ENCODE peak calls at places on chromosomes 13 and 19, in eight cellular contexts. V, X, Z, W, A, F, G and R are unnamed samples.

GRCh38 chr19:18502633-18503294 is 19.1 kb downstream of the ELL start:
- DNase-seq in X (no peak), F (no peak), W (no peak), Z (no peak), G (no peak), V (no peak), A (peak), R (no peak)

GRCh38 chr13:25169356-25169755 is 2.7 kb downstream of the AMER2 start:
- DNase-seq in W (no peak), V (no peak), A (no peak), F (no peak), X (no peak), G (no peak), Z (no peak), R (no peak)

GRCh38 chr13:99774644-99775043 is 196.9 kb downstream of the ZIC5 start:
- DNase-seq in W (no peak), G (no peak), X (no peak), A (no peak), V (no peak), F (no peak), Z (no peak), R (no peak)

GRCh38 chr19:17235618-17236413 is 9.8 kb downstream of the OCEL1 start:
- DNase-seq in A (peak), W (no peak), V (peak), X (no peak), G (peak), Z (no peak), F (peak), R (peak)

GRCh38 chr19:38815059-38816001 is 2.6 kb upstream of the LGALS4 start:
- DNase-seq in A (no peak), G (no peak), V (no peak), Z (no peak), W (peak), F (no peak), X (no peak), R (no peak)

GRCh38 chr19:50377051-50377441 is 789 bp downstream of the NR1H2 start:
- DNase-seq in W (no peak), V (peak), A (no peak), Z (no peak), X (no peak), G (no peak), F (no peak), R (peak)

GRCh38 chr19:46537136-46538097 is 41.8 kb upstream of the PNMA8B start:
- DNase-seq in W (peak), F (peak), A (no peak), V (peak), Z (peak), G (peak), X (peak), R (peak)

GRCh38 chr13:66402071-66402470 is 828.1 kb downstream of the PCDH9 start:
- DNase-seq in W (no peak), F (no peak), Z (no peak), G (no peak), A (no peak), X (no peak), V (no peak), R (no peak)

GRCh38 chr13:19071161-19071936 is 110.3 kb downstream of the TUBA3C start:
- DNase-seq in G (no peak), X (no peak), A (no peak), W (no peak), F (no peak), Z (no peak), V (no peak), R (no peak)

GRCh38 chr19:38134538-38135149 is 89.4 kb downstream of the DPF1 start:
- DNase-seq in A (no peak), V (peak), G (no peak), Z (peak), X (peak), F (peak), W (peak), R (peak)

GRCh38 chr13:29457299-29457698 is 138.2 kb downstream of the SLC7A1 start:
- DNase-seq in V (no peak), W (no peak), G (no peak), Z (no peak), F (peak), X (no peak), A (no peak), R (no peak)

GRCh38 chr13:27969073-27969865 is at the start of gene CDX2:
- DNase-seq in W (peak), X (no peak), G (no peak), V (no peak), F (no peak), Z (no peak), A (no peak), R (no peak)

GRCh38 chr19:28905996-28906395 is 307.0 kb downstream of the UQCRFS1 start:
- DNase-seq in Z (no peak), A (no peak), G (no peak), F (peak), W (no peak), V (no peak), X (no peak), R (no peak)

GRCh38 chr19:10508707-10509106 is 5.6 kb upstream of the KEAP1 start:
- DNase-seq in F (no peak), G (no peak), V (peak), Z (no peak), W (no peak), A (no peak), X (no peak), R (peak)

GRCh38 chr13:72004975-72005374 is 138.0 kb upstream of the DACH1 start:
- DNase-seq in X (no peak), W (no peak), Z (no peak), V (no peak), F (no peak), A (no peak), G (no peak), R (no peak)

GRCh38 chr19:35011091-35011689 is 11.1 kb downstream of the GRAMD1A start:
- DNase-seq in F (no peak), V (no peak), G (no peak), X (no peak), W (no peak), Z (no peak), A (no peak), R (no peak)

GRCh38 chr13:112442483-112443090 is 66.4 kb downstream of the SPACA7 start:
- DNase-seq in Z (no peak), F (no peak), A (no peak), V (peak), G (no peak), X (no peak), W (no peak), R (no peak)

GRCh38 chr13:26752671-26753070 is 7.9 kb downstream of the GPR12 start:
- DNase-seq in G (no peak), A (no peak), Z (no peak), X (no peak), V (no peak), F (no peak), W (no peak), R (no peak)

GRCh38 chr13:112781881-112782361 is 92.1 kb downstream of the ATP11A start:
- DNase-seq in X (peak), A (peak), G (no peak), Z (no peak), V (no peak), W (no peak), F (peak), R (no peak)

GRCh38 chr19:343941-344624 is 513 bp downstream of the MIER2 start:
- DNase-seq in A (no peak), G (no peak), X (no peak), W (peak), V (peak), F (peak), Z (no peak), R (no peak)

GRCh38 chr19:50315773-50316448 is 13.3 kb downstream of the KCNC3 start:
- DNase-seq in F (no peak), X (no peak), Z (no peak), W (no peak), A (peak), G (no peak), V (peak), R (peak)

GRCh38 chr19:37963190-37963947 is 56.4 kb downstream of the SIPA1L3 start:
- DNase-seq in G (no peak), X (no peak), W (no peak), A (no peak), V (no peak), F (peak), Z (no peak), R (no peak)

GRCh38 chr13:75470676-75471075 is 11.3 kb downstream of the TBC1D4 start:
- DNase-seq in A (no peak), G (no peak), V (no peak), X (no peak), W (no peak), Z (no peak), F (no peak), R (no peak)

GRCh38 chr19:19672816-19673215 is 4.2 kb downstream of the ZNF101 start:
- DNase-seq in V (no peak), Z (no peak), G (no peak), W (no peak), X (no peak), A (no peak), F (no peak), R (no peak)

GRCh38 chr13:93173656-93174055 is 53.0 kb upstream of the GPC6 start:
- DNase-seq in X (no peak), V (no peak), F (no peak), A (no peak), G (no peak), Z (no peak), W (no peak), R (no peak)

GRCh38 chr13:33264620-33264978 is 21.0 kb downstream of the STARD13 start:
- DNase-seq in V (no peak), G (no peak), X (no peak), W (no peak), A (no peak), F (peak), Z (no peak), R (no peak)

GRCh38 chr19:11425719-11426457 is 6.8 kb upstream of the RGL3 start:
- DNase-seq in V (peak), X (no peak), G (no peak), F (no peak), W (no peak), A (no peak), Z (no peak), R (peak)

GRCh38 chr19:11324079-11324661 is 15.3 kb downstream of the RAB3D start:
- DNase-seq in X (peak), F (peak), A (peak), Z (peak), W (peak), V (peak), G (no peak), R (peak)

GRCh38 chr19:56538254-56538760 is 441 bp upstream of the ZFP28 start:
- DNase-seq in F (peak), X (peak), W (peak), G (peak), A (peak), Z (peak), V (peak), R (peak)

GRCh38 chr19:34493038-34493648 is 11.6 kb downstream of the WTIP start:
- DNase-seq in A (no peak), G (no peak), X (no peak), W (no peak), Z (no peak), F (no peak), V (no peak), R (no peak)

GRCh38 chr19:52993342-52994178 is 20.2 kb upstream of the ERVV-1 start:
- DNase-seq in V (peak), A (peak), W (no peak), X (peak), G (peak), Z (peak), F (peak), R (peak)